ENCODE peak calls at places on chromosomes 1 and 21, in four cellular contexts. V is Panc1, E is sigmoid colon, H is uterus. N is an unnamed sample.

GRCh38 chr1:201847150-201847549 is 18.2 kb downstream of the IPO9 start:
- DNase-seq in H (no peak), E (no peak), V (no peak), N (no peak)

GRCh38 chr1:62452951-62453350 is 16.1 kb downstream of the USP1 start:
- DNase-seq in E (no peak), H (no peak), V (no peak), N (no peak)

GRCh38 chr1:207825719-207826556 is 74.1 kb downstream of the CD46 start:
- DNase-seq in E (peak), H (peak), V (no peak), N (peak)

GRCh38 chr1:45669379-45669778 is 17.0 kb downstream of the GPBP1L1 start:
- DNase-seq in E (no peak), V (no peak), H (no peak), N (no peak)

GRCh38 chr1:197671140-197671539 is 104.1 kb downstream of the DENND1B start:
- DNase-seq in H (no peak), E (no peak), V (no peak), N (no peak)

GRCh38 chr1:156140879-156141707 is 12.3 kb upstream of the SEMA4A start:
- DNase-seq in V (no peak), H (no peak), E (no peak), N (no peak)

GRCh38 chr1:56709269-56709880 is 64.3 kb downstream of the PRKAA2 start:
- DNase-seq in V (peak), E (no peak), H (no peak), N (no peak)

GRCh38 chr1:186102559-186103148 is 272.4 kb downstream of the TPR start:
- DNase-seq in H (no peak), V (no peak), E (no peak), N (no peak)

GRCh38 chr1:243465081-243465480 is 209.2 kb downstream of the SDCCAG8 start:
- DNase-seq in E (no peak), V (no peak), H (no peak), N (no peak)

GRCh38 chr1:30901798-30902652 is 6.5 kb downstream of the SDC3 start:
- DNase-seq in V (no peak), E (peak), H (peak), N (no peak)

GRCh38 chr1:100292711-100293110 is 26.7 kb downstream of the RTCA start:
- DNase-seq in H (no peak), E (no peak), V (no peak), N (no peak)

GRCh38 chr1:183023146-183023600 is at the start of gene LAMC1:
- DNase-seq in E (peak), V (no peak), H (peak), N (peak)

GRCh38 chr1:222060247-222060851 is 318.5 kb upstream of the DUSP10 start:
- DNase-seq in V (no peak), H (no peak), E (no peak), N (no peak)

GRCh38 chr1:46519209-46519608 is 29.6 kb downstream of the DMBX1 start:
- DNase-seq in H (no peak), V (no peak), E (no peak), N (no peak)

GRCh38 chr21:42655797-42656770 is 2.7 kb downstream of the PDE9A start:
- DNase-seq in E (peak), V (no peak), H (no peak), N (no peak)

GRCh38 chr1:180567664-180568063 is 8.9 kb downstream of the OVAAL start:
- DNase-seq in V (no peak), E (no peak), H (no peak), N (no peak)

GRCh38 chr1:184002071-184002470 is 35.5 kb downstream of the COLGALT2 start:
- DNase-seq in V (no peak), E (no peak), H (no peak), N (no peak)

GRCh38 chr1:209435654-209436566 is 147.6 kb upstream of the CAMK1G start:
- DNase-seq in V (peak), H (peak), E (peak), N (peak)

GRCh38 chr1:247330548-247331171 is 1.0 kb downstream of the ZNF496 start:
- DNase-seq in V (no peak), H (no peak), E (no peak), N (no peak)

GRCh38 chr1:180639871-180640270 is 8.0 kb downstream of the XPR1 start:
- DNase-seq in H (no peak), V (no peak), E (no peak), N (no peak)

GRCh38 chr1:173295995-173296394 is 88.9 kb upstream of the TNFSF4 start:
- DNase-seq in H (no peak), E (no peak), V (no peak), N (no peak)

GRCh38 chr1:99557556-99558256 is 88.2 kb upstream of the PALMD start:
- DNase-seq in E (no peak), V (no peak), H (no peak), N (no peak)

GRCh38 chr1:197919523-197920301 is 2.5 kb downstream of the LHX9 start:
- DNase-seq in V (no peak), E (no peak), H (no peak), N (no peak)

GRCh38 chr1:174964261-174964984 is 35.3 kb upstream of the CACYBP start:
- DNase-seq in H (no peak), V (no peak), E (no peak), N (no peak)

GRCh38 chr1:12434174-12434573 is 183.8 kb downstream of the DHRS3 start:
- DNase-seq in V (no peak), H (no peak), E (no peak), N (no peak)

GRCh38 chr1:36794460-36794859 is 239.9 kb downstream of the GRIK3 start:
- DNase-seq in V (no peak), E (no peak), H (no peak), N (no peak)

GRCh38 chr1:110615548-110616130 is 9.5 kb upstream of the KCNA2 start:
- DNase-seq in V (peak), E (peak), H (peak), N (peak)

GRCh38 chr1:92817986-92818764 is 13.7 kb upstream of the RPL5 start:
- DNase-seq in V (no peak), H (no peak), E (no peak), N (no peak)

GRCh38 chr1:9161963-9162362 is 33.1 kb upstream of the GPR157 start:
- DNase-seq in V (no peak), E (no peak), H (no peak), N (no peak)

GRCh38 chr21:28538987-28539622 is 453.6 kb downstream of the LTN1 start:
- DNase-seq in E (no peak), V (no peak), H (no peak), N (no peak)
- H3K27ac ChIP-seq in E (no peak), V (no peak), H (no peak), N (no peak)

GRCh38 chr1:33972676-33973395 is 109.0 kb downstream of the HMGB4 start:
- DNase-seq in V (no peak), E (peak), H (no peak), N (no peak)

GRCh38 chr1:33971913-33972312 is 108.0 kb downstream of the HMGB4 start:
- DNase-seq in H (no peak), V (no peak), E (no peak), N (no peak)

GRCh38 chr1:33971018-33971710 is 107.3 kb downstream of the HMGB4 start:
- DNase-seq in E (no peak), V (no peak), H (no peak), N (no peak)

GRCh38 chr1:33966346-33967141 is 102.7 kb downstream of the HMGB4 start:
- DNase-seq in E (no peak), V (no peak), H (no peak), N (no peak)

GRCh38 chr1:33970148-33970825 is 106.4 kb downstream of the HMGB4 start:
- DNase-seq in E (no peak), H (no peak), V (no peak), N (no peak)
- H3K27ac ChIP-seq in E (no peak), H (no peak), V (no peak), N (no peak)

GRCh38 chr1:10862743-10863335 is 66.4 kb upstream of the CASZ1 start:
- DNase-seq in E (no peak), V (no peak), H (no peak), N (no peak)

GRCh38 chr1:10866314-10867091 is 70.1 kb upstream of the CASZ1 start:
- DNase-seq in E (no peak), V (no peak), H (peak), N (no peak)

GRCh38 chr1:10863916-10864315 is 67.5 kb upstream of the CASZ1 start:
- DNase-seq in V (no peak), H (no peak), E (no peak), N (no peak)

GRCh38 chr1:10865518-10866313 is 69.3 kb upstream of the CASZ1 start:
- DNase-seq in H (no peak), E (no peak), V (no peak), N (no peak)

DNA sequence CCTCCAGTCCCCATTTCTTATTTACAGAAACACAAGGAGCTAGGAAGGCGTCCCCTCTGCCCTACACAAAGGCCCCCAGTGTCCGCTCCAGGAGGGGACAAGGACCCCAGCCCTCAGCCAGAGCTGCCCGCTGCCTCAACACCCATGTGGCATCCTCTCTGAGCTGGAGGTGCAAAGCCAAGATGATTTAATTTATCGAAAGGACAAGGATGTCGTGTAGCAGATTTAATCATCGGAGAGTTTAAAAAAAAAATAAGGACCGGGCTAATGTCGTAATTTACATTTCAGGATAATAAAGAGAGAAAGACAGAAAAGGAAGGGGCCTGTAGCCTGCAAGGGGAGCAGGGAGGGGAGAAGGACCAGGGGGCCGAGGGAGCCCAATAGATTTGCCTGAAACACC is 68.3 kb upstream of the CASZ1 start:
- DNase-seq in V (no peak), E (no peak), H (no peak), N (no peak)
- H3K27ac ChIP-seq in V (no peak), E (no peak), H (no peak), N (no peak)

DNA sequence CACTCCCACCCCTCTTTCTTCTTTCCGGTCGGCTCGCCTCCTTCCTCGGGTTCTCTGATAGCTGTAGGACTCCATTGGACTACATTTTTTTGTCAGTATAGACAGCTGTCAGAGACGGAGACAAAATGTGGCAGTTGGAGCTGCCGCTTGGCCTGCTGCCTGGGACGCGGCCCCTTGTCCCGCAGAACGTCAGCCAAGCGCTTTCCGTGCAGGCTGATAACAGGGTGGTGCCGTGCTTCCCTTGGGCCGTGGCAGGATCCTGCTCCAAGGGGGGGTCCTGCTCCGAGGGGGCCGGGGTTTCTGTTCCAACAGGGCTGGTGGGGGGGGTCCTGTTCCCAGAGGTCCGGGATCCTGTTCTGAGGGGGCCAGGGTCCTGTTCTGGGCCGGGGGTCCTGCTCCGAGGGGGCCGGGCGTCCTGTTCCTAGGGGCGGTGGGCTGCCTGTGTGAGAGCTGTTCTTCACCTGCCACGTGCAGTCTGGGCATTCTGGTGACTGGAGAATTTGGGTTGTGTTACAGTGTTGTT is 4.9 kb downstream of the SKI start:
- DNase-seq in H (no peak), V (no peak), E (no peak), N (no peak)
- H3K27ac ChIP-seq in H (peak), V (no peak), E (peak), N (peak)

GRCh38 chr1:87942165-87942564 is 613.5 kb downstream of the LMO4 start:
- DNase-seq in V (no peak), H (no peak), E (peak), N (no peak)

GRCh38 chr1:87939486-87939885 is 610.8 kb downstream of the LMO4 start:
- DNase-seq in H (no peak), V (no peak), E (no peak), N (no peak)

GRCh38 chr1:87937774-87938173 is 609.1 kb downstream of the LMO4 start:
- DNase-seq in H (no peak), E (no peak), V (no peak), N (no peak)

GRCh38 chr1:87941292-87941946 is 612.7 kb downstream of the LMO4 start:
- DNase-seq in V (no peak), H (no peak), E (no peak), N (no peak)

DNA sequence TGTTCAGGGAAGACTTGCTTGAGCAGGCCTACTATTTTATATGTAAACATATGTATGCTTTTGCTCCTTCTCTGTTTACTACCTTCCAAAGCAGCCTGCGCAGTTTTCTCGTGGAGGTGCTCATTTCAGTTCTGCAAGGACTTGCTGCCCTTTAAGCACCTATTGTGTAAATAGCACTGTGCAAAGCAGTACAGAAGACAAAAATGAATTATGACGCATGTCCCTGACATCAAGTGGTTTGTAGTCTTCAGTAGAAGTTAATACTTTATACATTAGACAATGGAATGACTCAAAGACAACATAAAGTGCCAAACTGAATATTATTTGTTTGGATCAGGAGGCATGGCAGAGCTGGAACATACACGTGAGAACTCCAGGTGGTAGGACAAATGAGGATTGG is 611.7 kb downstream of the LMO4 start:
- DNase-seq in H (no peak), V (no peak), E (no peak), N (peak)
- H3K27ac ChIP-seq in H (no peak), V (no peak), E (no peak), N (no peak)

DNA sequence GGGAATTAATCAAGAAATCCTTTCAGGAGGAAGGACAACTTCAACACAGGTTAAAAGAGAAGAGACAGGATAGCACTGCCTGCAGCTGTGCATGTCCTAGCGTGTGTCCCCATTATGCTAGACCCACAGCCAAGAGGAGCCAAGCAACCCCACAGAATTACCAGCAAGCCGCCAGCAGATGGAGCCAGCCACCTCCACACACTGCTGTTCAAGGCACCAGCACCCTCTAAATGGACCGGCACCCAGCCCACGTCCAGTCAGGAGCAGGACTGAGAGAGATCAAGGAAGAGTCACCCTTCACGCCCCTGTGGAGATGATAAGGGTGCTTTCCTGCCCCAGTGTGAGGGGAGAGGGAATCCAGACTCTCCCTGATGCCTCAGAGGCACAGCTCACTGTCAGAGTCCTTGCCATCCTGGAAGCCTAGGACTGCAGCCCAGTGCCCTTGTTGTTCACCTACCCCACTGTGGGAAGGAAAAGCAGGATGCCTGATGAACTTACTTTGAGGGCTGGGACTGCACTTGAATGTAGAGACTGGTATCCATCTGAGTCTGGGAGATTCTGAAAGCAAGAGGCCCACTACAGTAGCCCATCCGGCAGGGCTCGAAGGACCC is 37.1 kb upstream of the CTTNBP2NL start:
- DNase-seq in E (peak), V (no peak), H (peak), N (peak)
- H3K27ac ChIP-seq in E (peak), V (no peak), H (peak), N (peak)

GRCh38 chr1:7046891-7047290 is 261.6 kb downstream of the CAMTA1 start:
- DNase-seq in H (no peak), E (no peak), V (no peak), N (no peak)
- H3K27ac ChIP-seq in H (no peak), E (no peak), V (no peak), N (no peak)

N was measured in lung.